ENCODE peak calls at places on chromosomes 12 and 14, in six cellular contexts. O is astrocyte; M is AG20443; L is upper lobe of right lung; A is T-helper 1 cell; R is naive thymus-derived CD8-positive, alpha-beta T cell. S is an unnamed sample.

GRCh38 chr12:7162691-7163114 is 26.8 kb upstream of the PEX5 start:
- DNase-seq in O (no peak), M (peak; percentile 47), R (peak; percentile 4), A (no peak), L (peak; percentile 80), S (peak; percentile 88)

GRCh38 chr12:24991209-24992049 is 42.5 kb upstream of the BCAT1 start:
- DNase-seq in M (peak; percentile 54), O (peak; percentile 32), A (no peak), L (no peak), R (no peak), S (peak; percentile 85)

GRCh38 chr12:78239566-78239965 is 408.9 kb downstream of the NAV3 start:
- DNase-seq in O (no peak), M (no peak), L (no peak), R (no peak), A (no peak), S (no peak)

GRCh38 chr12:107429006-107429698 is 256.4 kb upstream of the PWP1 start:
- DNase-seq in O (no peak), R (no peak), A (no peak), M (no peak), L (no peak), S (no peak)

GRCh38 chr12:117412465-117413190 is 51.2 kb upstream of the NOS1 start:
- DNase-seq in L (peak; percentile 36), M (no peak), A (no peak), R (no peak), O (no peak), S (no peak)

GRCh38 chr12:6963016-6963731 is 7.3 kb downstream of the PHB2 start:
- DNase-seq in A (no peak), M (no peak), L (peak; percentile 96), O (no peak), R (no peak), S (no peak)

GRCh38 chr14:35122696-35123387 is 490 bp downstream of the PRORP start:
- DNase-seq in M (peak; percentile 30), O (peak; percentile 51), L (no peak), A (no peak), R (no peak), S (peak; percentile 62)

GRCh38 chr12:31875609-31875964 is 83.6 kb upstream of the RESF1 start:
- DNase-seq in O (no peak), L (no peak), M (no peak), A (no peak), R (no peak), S (no peak)

GRCh38 chr14:26870722-26871121 is 272.9 kb upstream of the NOVA1 start:
- DNase-seq in M (no peak), R (no peak), O (no peak), A (no peak), L (no peak), S (no peak)

GRCh38 chr12:56628671-56629458 is 1.3 kb downstream of the BAZ2A start:
- DNase-seq in L (peak; percentile 82), A (peak; percentile 35), R (peak; percentile 50), O (peak; percentile 33), M (peak; percentile 58), S (peak; percentile 93)

GRCh38 chr12:119288559-119288958 is 46.0 kb upstream of the CCDC60 start:
- DNase-seq in M (no peak), R (no peak), O (no peak), L (no peak), A (no peak), S (no peak)

GRCh38 chr14:25381498-25381897 is 331.6 kb upstream of the STXBP6 start:
- DNase-seq in A (no peak), O (no peak), R (no peak), M (no peak), L (no peak), S (no peak)

GRCh38 chr12:22101749-22102243 is 55.8 kb downstream of the CMAS start:
- DNase-seq in L (no peak), M (peak; percentile 83), O (peak; percentile 93), R (no peak), A (no peak), S (peak; percentile 86)

GRCh38 chr12:128455849-128456248 is 188.9 kb downstream of the TMEM132C start:
- DNase-seq in O (no peak), M (no peak), L (no peak), R (no peak), A (no peak), S (no peak)

GRCh38 chr12:112096070-112096469 is 12.5 kb downstream of the NAA25 start:
- DNase-seq in O (no peak), M (no peak), R (no peak), L (no peak), A (no peak), S (no peak)

GRCh38 chr14:67999290-67999689 is 179.7 kb downstream of the RAD51B start:
- DNase-seq in O (peak; percentile 82), R (no peak), M (no peak), A (no peak), L (no peak), S (no peak)

GRCh38 chr14:59507063-59507751 is 22.9 kb downstream of the JKAMP start:
- DNase-seq in L (no peak), A (no peak), R (peak; percentile 14), M (peak; percentile 68), O (peak; percentile 10), S (peak; percentile 46)

GRCh38 chr12:10601860-10602259 is 11.5 kb downstream of the MAGOHB start:
- DNase-seq in L (no peak), A (no peak), O (no peak), M (no peak), R (no peak), S (no peak)

GRCh38 chr12:118023461-118023860 is 7.0 kb downstream of the RFC5 start:
- DNase-seq in L (no peak), R (no peak), O (no peak), A (no peak), M (no peak), S (no peak)

GRCh38 chr14:64507376-64508156 is 3.0 kb downstream of the ZBTB1 start:
- DNase-seq in M (no peak), A (no peak), R (no peak), O (peak; percentile 48), L (no peak), S (peak; percentile 65)

GRCh38 chr12:57627504-57628279 is 5.3 kb downstream of the B4GALNT1 start:
- DNase-seq in L (no peak), M (no peak), O (no peak), R (no peak), A (no peak), S (peak; percentile 61)

GRCh38 chr12:102067574-102068258 is 5.9 kb upstream of the WASHC3 start:
- DNase-seq in R (no peak), A (no peak), M (peak; percentile 44), L (no peak), O (peak; percentile 58), S (no peak)

GRCh38 chr12:14729586-14729985 is 33.2 kb upstream of the GUCY2C start:
- DNase-seq in R (no peak), A (no peak), M (no peak), O (no peak), L (no peak), S (no peak)

GRCh38 chr12:105928436-105928835 is 210.3 kb downstream of the NUAK1 start:
- DNase-seq in R (no peak), M (no peak), O (no peak), L (no peak), A (no peak), S (peak; percentile 32)

GRCh38 chr12:12909995-12910391 is 18.6 kb downstream of the GPRC5A start:
- DNase-seq in M (no peak), L (no peak), O (no peak), A (no peak), R (no peak), S (no peak)

GRCh38 chr12:54282949-54283593 is 2.5 kb downstream of the HNRNPA1 start:
- DNase-seq in R (no peak), L (no peak), M (no peak), A (no peak), O (no peak), S (peak; percentile 22)

GRCh38 chr14:101774006-101774755 is 12.7 kb downstream of the PPP2R5C start:
- DNase-seq in R (no peak), M (no peak), L (no peak), O (no peak), A (no peak), S (no peak)

GRCh38 chr14:21382095-21382494 is 1.7 kb downstream of the SUPT16H start:
- DNase-seq in A (no peak), R (no peak), L (no peak), M (no peak), O (peak; percentile 6), S (no peak)

GRCh38 chr14:99724196-99724891 is 40.2 kb downstream of the CYP46A1 start:
- DNase-seq in M (no peak), O (no peak), R (no peak), L (peak; percentile 40), A (no peak), S (peak; percentile 79)

GRCh38 chr12:92270501-92270900 is 124.9 kb upstream of the BTG1 start:
- DNase-seq in L (no peak), A (no peak), M (no peak), O (no peak), R (no peak), S (no peak)

GRCh38 chr12:47071241-47071852 is 8.1 kb upstream of the PCED1B start:
- DNase-seq in M (no peak), L (no peak), O (no peak), A (no peak), R (no peak), S (peak; percentile 11)

GRCh38 chr12:67237231-67237630 is 31.9 kb upstream of the CAND1 start:
- DNase-seq in R (no peak), M (no peak), A (no peak), O (no peak), L (no peak), S (no peak)

GRCh38 chr14:90510208-90510607 is 113.4 kb downstream of the CALM1 start:
- DNase-seq in A (no peak), R (no peak), L (no peak), M (no peak), O (no peak), S (peak; percentile 61)

S was measured in osteoblast.